ENCODE peak calls at places on chromosome 18, in eight cellular contexts. Y is amniotic stem cell; D is retina; J is T-cell; I is NCI-H1694; K is cardiac septum; X is stimulated activated CD4-positive, alpha-beta T cell treated with anti-CD3 and anti-CD28 coated beads, Interleukin-1b, Interleukin-23, amount 100 ng/mL, for 24 hours; F is COR-L47. H is an unnamed sample.

GRCh38 chr18:8841781-8842485 is 136.6 kb downstream of the MTCL1 start:
- DNase-seq in Y (no peak), D (no peak), J (no peak), I (no peak), K (no peak), X (no peak), F (no peak), H (no peak)

GRCh38 chr18:13266208-13267100 is 47.9 kb downstream of the LDLRAD4 start:
- DNase-seq in Y (no peak), D (no peak), J (no peak), I (no peak), K (no peak), X (no peak), F (no peak), H (no peak)

GRCh38 chr18:58784601-58785137 is 80.0 kb upstream of the ZNF532 start:
- DNase-seq in Y (no peak), D (peak), J (no peak), I (no peak), K (peak), X (no peak), F (peak), H (no peak)

GRCh38 chr18:39414009-39414700 is 1848.6 kb upstream of the CELF4 start:
- DNase-seq in Y (no peak), D (no peak), J (no peak), I (no peak), K (no peak), X (no peak), F (no peak), H (no peak)

GRCh38 chr18:28485210-28485801 is 308.4 kb upstream of the CDH2 start:
- DNase-seq in Y (no peak), D (no peak), J (no peak), I (no peak), K (no peak), X (no peak), F (no peak), H (no peak)

GRCh38 chr18:35703043-35703688 is 121.6 kb downstream of the GALNT1 start:
- DNase-seq in Y (no peak), D (no peak), J (no peak), I (no peak), K (no peak), X (no peak), F (no peak), H (no peak)

GRCh38 chr18:21739604-21740473 is 753 bp upstream of the MIB1 start:
- DNase-seq in Y (no peak), D (no peak), J (no peak), I (no peak), K (no peak), X (no peak), F (no peak), H (no peak)

GRCh38 chr18:13456736-13457271 is 238.2 kb downstream of the LDLRAD4 start:
- DNase-seq in Y (no peak), D (no peak), J (no peak), I (no peak), K (no peak), X (no peak), F (no peak), H (no peak)

GRCh38 chr18:10687161-10687925 is 161.5 kb downstream of the NAPG start:
- DNase-seq in Y (no peak), D (no peak), J (no peak), I (no peak), K (no peak), X (no peak), F (peak), H (no peak)

GRCh38 chr18:13405305-13406038 is 186.9 kb downstream of the LDLRAD4 start:
- DNase-seq in Y (no peak), D (no peak), J (no peak), I (no peak), K (no peak), X (no peak), F (no peak), H (no peak)

GRCh38 chr18:39990540-39990939 is 1964.5 kb upstream of the PIK3C3 start:
- DNase-seq in Y (no peak), D (no peak), J (no peak), I (no peak), K (no peak), X (no peak), F (no peak), H (no peak)

GRCh38 chr18:25737710-25738251 is 352.6 kb downstream of the SS18 start:
- DNase-seq in Y (no peak), D (peak), J (no peak), I (no peak), K (no peak), X (no peak), F (no peak), H (peak)

GRCh38 chr18:27413495-27414401 is 228.6 kb upstream of the CHST9 start:
- DNase-seq in Y (no peak), D (no peak), J (no peak), I (no peak), K (no peak), X (no peak), F (no peak), H (no peak)

GRCh38 chr18:12597775-12598174 is 60.1 kb downstream of the SPIRE1 start:
- DNase-seq in Y (peak), D (no peak), J (no peak), I (no peak), K (no peak), X (no peak), F (no peak), H (no peak)

GRCh38 chr18:75090336-75090735 is 118.6 kb downstream of the PTGR3 start:
- DNase-seq in Y (no peak), D (no peak), J (no peak), I (no peak), K (peak), X (no peak), F (no peak), H (no peak)

GRCh38 chr18:73407506-73407905 is 539.7 kb upstream of the NETO1 start:
- DNase-seq in Y (no peak), D (no peak), J (no peak), I (no peak), K (no peak), X (no peak), F (no peak), H (no peak)

GRCh38 chr18:45166341-45167108 is 448.8 kb upstream of the SLC14A2 start:
- DNase-seq in Y (no peak), D (no peak), J (no peak), I (no peak), K (no peak), X (no peak), F (no peak), H (peak)

GRCh38 chr18:79681484-79682387 is 2.1 kb downstream of the CTDP1 start:
- DNase-seq in Y (no peak), D (no peak), J (peak), I (no peak), K (no peak), X (peak), F (no peak), H (no peak)

GRCh38 chr18:46148810-46149209 is 44.6 kb downstream of the HAUS1 start:
- DNase-seq in Y (peak), D (peak), J (no peak), I (peak), K (peak), X (no peak), F (peak), H (no peak)

GRCh38 chr18:23838801-23839366 is 149.6 kb downstream of the LAMA3 start:
- DNase-seq in Y (peak), D (no peak), J (no peak), I (no peak), K (no peak), X (no peak), F (no peak), H (no peak)

GRCh38 chr18:30500240-30500945 is 542.1 kb downstream of the DSC3 start:
- DNase-seq in Y (no peak), D (no peak), J (no peak), I (no peak), K (no peak), X (no peak), F (no peak), H (no peak)

GRCh38 chr18:67410671-67411070 is 105.8 kb downstream of the DSEL start:
- DNase-seq in Y (no peak), D (no peak), J (no peak), I (no peak), K (no peak), X (no peak), F (no peak), H (no peak)

GRCh38 chr18:44453505-44453904 is 227.2 kb upstream of the SETBP1 start:
- DNase-seq in Y (no peak), D (no peak), J (no peak), I (no peak), K (no peak), X (no peak), F (no peak), H (no peak)

GRCh38 chr18:9994701-9995100 is 80.9 kb downstream of the VAPA start:
- DNase-seq in Y (no peak), D (no peak), J (no peak), I (no peak), K (no peak), X (no peak), F (no peak), H (no peak)

GRCh38 chr18:29373000-29373399 is 1196.1 kb upstream of the CDH2 start:
- DNase-seq in Y (no peak), D (no peak), J (no peak), I (no peak), K (no peak), X (no peak), F (no peak), H (no peak)

GRCh38 chr18:23864620-23865019 is 149.9 kb upstream of the TTC39C start:
- DNase-seq in Y (no peak), D (no peak), J (no peak), I (no peak), K (no peak), X (no peak), F (no peak), H (no peak)

GRCh38 chr18:8721716-8722115 is 16.4 kb downstream of the MTCL1 start:
- DNase-seq in Y (no peak), D (no peak), J (no peak), I (no peak), K (no peak), X (no peak), F (no peak), H (no peak)

GRCh38 chr18:60537074-60537473 is 164.5 kb upstream of the MC4R start:
- DNase-seq in Y (no peak), D (no peak), J (no peak), I (no peak), K (no peak), X (no peak), F (no peak), H (no peak)

GRCh38 chr18:57728941-57729511 is 74.1 kb downstream of the ATP8B1 start:
- DNase-seq in Y (no peak), D (no peak), J (no peak), I (no peak), K (no peak), X (no peak), F (no peak), H (no peak)